ENCODE peak calls at places on chromosomes 11 and 22, in eight cellular contexts. X is brain microvascular endothelial cell, T is HL-60, C is fibroblast of lung, D is aorta, Z is H1, V is lower lobe of right lung, A is colonic mucosa. J is an unnamed sample.

GRCh38 chr11:99366476-99366992 is 345.8 kb downstream of the CNTN5 start:
- DNase-seq in X (no peak), T (no peak), C (no peak), D (no peak), Z (no peak), V (no peak), A (no peak), J (no peak)

GRCh38 chr11:23021287-23021863 is 161.1 kb upstream of the CCDC179 start:
- DNase-seq in X (peak; percentile 31), T (no peak), C (peak; percentile 50), D (no peak), Z (peak; percentile 2), V (no peak), A (no peak), J (peak; percentile 56)

GRCh38 chr11:12066056-12066798 is 44.2 kb upstream of the MICAL2 start:
- DNase-seq in X (peak; percentile 91), T (peak; percentile 69), C (peak; percentile 87), D (peak; percentile 75), Z (no peak), V (no peak), A (no peak), J (peak; percentile 96)

GRCh38 chr11:35337136-35337918 is 82.0 kb downstream of the SLC1A2 start:
- DNase-seq in X (peak; percentile 98), T (peak; percentile 52), C (peak; percentile 97), D (no peak), Z (no peak), V (no peak), A (no peak), J (peak; percentile 60)

GRCh38 chr22:49158741-49159564 is 668.7 kb downstream of the BRD1 start:
- DNase-seq in X (no peak), T (no peak), C (no peak), D (peak; percentile 60), Z (no peak), V (no peak), A (no peak), J (no peak)

GRCh38 chr11:69545976-69546617 is 64.6 kb downstream of the LINC01488 start:
- DNase-seq in X (no peak), T (no peak), C (no peak), D (peak; percentile 53), Z (no peak), V (peak; percentile 31), A (no peak), J (no peak)

GRCh38 chr11:108793611-108794010 is 128.7 kb downstream of the DDX10 start:
- DNase-seq in X (no peak), T (no peak), C (no peak), D (no peak), Z (no peak), V (no peak), A (no peak), J (no peak)

GRCh38 chr22:30882974-30883533 is 85.5 kb downstream of the MORC2 start:
- DNase-seq in X (no peak), T (no peak), C (no peak), D (peak; percentile 42), Z (no peak), V (peak; percentile 24), A (no peak), J (no peak)

GRCh38 chr11:103897156-103897555 is 139.3 kb upstream of the DDI1 start:
- DNase-seq in X (no peak), T (no peak), C (no peak), D (no peak), Z (no peak), V (no peak), A (no peak), J (no peak)

GRCh38 chr11:122628691-122629555 is 26.6 kb upstream of the UBASH3B start:
- DNase-seq in X (peak; percentile 77), T (peak; percentile 52), C (peak; percentile 79), D (peak; percentile 84), Z (peak; percentile 34), V (peak; percentile 74), A (peak; percentile 57), J (peak; percentile 87)

GRCh38 chr11:63020671-63021255 is 5.1 kb upstream of the SLC22A8 start:
- DNase-seq in X (no peak), T (no peak), C (no peak), D (no peak), Z (peak; percentile 36), V (no peak), A (peak; percentile 35), J (peak; percentile 63)

GRCh38 chr22:45254789-45255261 is 14.1 kb upstream of the KIAA0930 start:
- DNase-seq in X (no peak), T (no peak), C (no peak), D (no peak), Z (no peak), V (no peak), A (no peak), J (no peak)

GRCh38 chr11:85759915-85760314 is 51.0 kb downstream of the SYTL2 start:
- DNase-seq in X (peak; percentile 74), T (no peak), C (peak; percentile 89), D (no peak), Z (no peak), V (no peak), A (no peak), J (peak; percentile 57)

GRCh38 chr11:63508009-63508408 is 2.1 kb downstream of the LGALS12 start:
- DNase-seq in X (no peak), T (no peak), C (no peak), D (no peak), Z (peak; percentile 54), V (no peak), A (peak; percentile 42), J (peak; percentile 96)

GRCh38 chr11:79236541-79236971 is 204.3 kb downstream of the TENM4 start:
- DNase-seq in X (peak; percentile 84), T (no peak), C (peak; percentile 90), D (no peak), Z (no peak), V (no peak), A (no peak), J (peak; percentile 33)

GRCh38 chr11:11843233-11843632 is 1.5 kb downstream of the USP47 start:
- DNase-seq in X (peak; percentile 63), T (no peak), C (peak; percentile 90), D (no peak), Z (no peak), V (no peak), A (no peak), J (no peak)

GRCh38 chr22:46798366-46799057 is 36.1 kb downstream of the TBC1D22A start:
- DNase-seq in X (peak; percentile 62), T (peak; percentile 63), C (peak; percentile 70), D (peak; percentile 90), Z (peak; percentile 70), V (peak; percentile 85), A (peak; percentile 81), J (peak; percentile 86)

GRCh38 chr11:119509969-119510401 is 87.0 kb upstream of the THY1 start:
- DNase-seq in X (peak; percentile 88), T (peak; percentile 52), C (peak; percentile 88), D (no peak), Z (no peak), V (no peak), A (peak; percentile 23), J (no peak)

GRCh38 chr11:77046060-77046501 is 11.9 kb downstream of the B3GNT6 start:
- DNase-seq in X (no peak), T (no peak), C (no peak), D (no peak), Z (no peak), V (peak; percentile 66), A (peak; percentile 74), J (peak; percentile 56)

GRCh38 chr11:94602430-94603372 is 35.5 kb downstream of the PIWIL4 start:
- DNase-seq in X (peak; percentile 89), T (no peak), C (peak; percentile 88), D (peak; percentile 84), Z (no peak), V (peak; percentile 62), A (no peak), J (peak; percentile 73)

GRCh38 chr11:123594188-123594901 is 60.1 kb downstream of the SCN3B start:
- DNase-seq in X (no peak), T (no peak), C (no peak), D (no peak), Z (no peak), V (no peak), A (no peak), J (peak; percentile 28)

GRCh38 chr11:17273668-17274321 is 2.7 kb upstream of the NUCB2 start:
- DNase-seq in X (no peak), T (peak; percentile 69), C (no peak), D (no peak), Z (no peak), V (no peak), A (peak; percentile 37), J (peak; percentile 87)

GRCh38 chr11:48193876-48194275 is 22.7 kb upstream of the OR4B1 start:
- DNase-seq in X (peak; percentile 84), T (no peak), C (peak; percentile 8), D (no peak), Z (no peak), V (no peak), A (no peak), J (no peak)

DNA sequence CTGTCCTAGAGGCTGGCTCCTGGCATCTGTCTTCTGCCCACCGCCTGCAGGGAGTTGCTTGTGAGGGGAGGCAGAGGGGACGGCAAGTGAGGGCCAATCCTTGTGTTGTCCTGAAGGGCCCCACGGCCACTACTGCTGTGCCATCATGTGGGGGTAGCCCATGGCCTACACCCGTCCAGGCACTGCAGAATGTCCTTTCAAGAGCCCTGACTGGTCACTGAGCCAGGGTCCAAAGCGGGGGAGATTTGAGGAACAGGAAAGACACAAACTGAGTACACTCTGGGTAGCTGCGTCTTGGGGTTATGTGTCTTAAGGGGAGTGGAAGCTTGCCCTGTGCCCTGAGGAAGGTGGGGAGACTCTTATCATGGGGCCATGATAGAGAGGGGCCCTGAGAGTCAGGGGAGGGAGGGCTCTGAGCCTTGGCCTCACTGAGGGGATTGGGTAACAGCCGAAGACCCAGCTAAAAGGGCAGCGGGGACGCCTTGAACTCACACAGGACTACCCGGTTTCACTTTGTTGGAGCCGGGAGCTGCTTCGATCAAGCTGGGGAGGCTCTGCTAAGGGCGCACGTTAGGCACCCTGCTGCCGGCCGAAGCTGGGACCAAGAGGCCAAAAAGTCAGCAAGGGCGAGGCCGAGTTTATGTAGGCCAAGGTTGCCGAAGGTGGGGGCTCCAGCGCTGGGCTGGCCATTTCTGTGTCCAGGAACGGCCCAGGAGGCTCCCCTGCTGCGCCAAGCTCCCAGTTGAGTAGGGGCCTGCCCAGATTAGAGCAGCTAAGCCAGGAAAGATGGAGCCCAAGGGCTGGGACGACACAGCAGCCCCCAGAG is 1.9 kb downstream of the TBX1 start:
- DNase-seq in X (no peak), T (no peak), C (no peak), D (no peak), Z (no peak), V (no peak), A (no peak), J (no peak)
- H3K27ac ChIP-seq in X (no peak overlapping the region), T (no peak overlapping the region), C (no peak overlapping the region), D (no peak overlapping the region), Z (no peak overlapping the region), V (no peak overlapping the region), A (no peak overlapping the region), J (no peak overlapping the region)

GRCh38 chr22:37455896-37456295 is 28.6 kb upstream of the ELFN2 start:
- DNase-seq in X (peak; percentile 26), T (no peak), C (peak; percentile 25), D (no peak), Z (no peak), V (no peak), A (no peak), J (no peak)
- H3K4me3 ChIP-seq in X (no peak overlapping the region), T (no peak overlapping the region), C (no peak overlapping the region), D (no peak overlapping the region), Z (no peak overlapping the region), V (no peak overlapping the region), A (no peak overlapping the region), J (no peak overlapping the region)

GRCh38 chr11:73316422-73316821 is 8.3 kb downstream of the ARHGEF17 start:
- DNase-seq in X (no peak), T (no peak), C (no peak), D (no peak), Z (no peak), V (no peak), A (no peak), J (no peak)
- H3K27ac ChIP-seq in X (no peak overlapping the region), T (no peak overlapping the region), C (no peak overlapping the region), D (peak overlapping the region; percentile 23), Z (no peak overlapping the region), V (peak overlapping the region; percentile 79), A (peak overlapping the region; percentile 34), J (no peak overlapping the region)

GRCh38 chr11:1871531-1871930 is 18.6 kb downstream of the LSP1 start:
- DNase-seq in X (no peak), T (no peak), C (no peak), D (peak; percentile 71), Z (no peak), V (peak; percentile 38), A (no peak), J (no peak)
- H3K4me3 ChIP-seq in X (no peak overlapping the region), T (no peak overlapping the region), C (no peak overlapping the region), D (no peak overlapping the region), Z (no peak overlapping the region), V (peak overlapping the region; percentile 14), A (peak overlapping the region; percentile 15), J (no peak overlapping the region)

J was measured in mesendoderm.